ENCODE peak calls at places on chromosomes 13 and 19, in five cellular contexts. S is breast epithelium, W is uterus, K is tibial nerve, L is adrenal gland. I is an unnamed sample.

GRCh38 chr19:56987184-56987583 is 132.6 kb upstream of the USP29 start:
- DNase-seq in S (no peak), W (no peak), K (no peak), L (no peak), I (no peak)

GRCh38 chr19:45347570-45348366 is 7.2 kb downstream of the KLC3 start:
- DNase-seq in S (no peak), W (no peak), K (no peak), L (no peak), I (no peak)

GRCh38 chr19:2815191-2815614 is 4.5 kb upstream of the ZNF554 start:
- DNase-seq in S (no peak), W (no peak), K (no peak), L (no peak), I (no peak)

GRCh38 chr19:42074513-42075363 is 1.2 kb upstream of the ZNF574 start:
- DNase-seq in S (no peak), W (no peak), K (no peak), L (no peak), I (no peak)

GRCh38 chr13:75792526-75793187 is 156.5 kb downstream of the LMO7 start:
- DNase-seq in S (no peak), W (no peak), K (no peak), L (no peak), I (no peak)

GRCh38 chr13:86581711-86582110 is 782.5 kb upstream of the SLITRK6 start:
- DNase-seq in S (no peak), W (no peak), K (no peak), L (no peak), I (no peak)

GRCh38 chr13:30787747-30788535 is 52.6 kb downstream of the ALOX5AP start:
- DNase-seq in S (no peak), W (no peak), K (no peak), L (no peak), I (no peak)

GRCh38 chr19:21947775-21948174 is 63.0 kb downstream of the ZNF208 start:
- DNase-seq in S (no peak), W (no peak), K (no peak), L (no peak), I (no peak)

GRCh38 chr13:30934381-30934780 is 1.9 kb downstream of the TEX26 start:
- DNase-seq in S (no peak), W (no peak), K (no peak), L (no peak), I (no peak)

GRCh38 chr13:20161275-20161950 is 561 bp upstream of the GJA3 start:
- DNase-seq in S (no peak), W (no peak), K (no peak), L (no peak), I (peak; percentile 52)

GRCh38 chr19:48325265-48325910 is at the start of gene EMP3:
- DNase-seq in S (peak; percentile 74), W (peak; percentile 88), K (peak; percentile 69), L (peak; percentile 77), I (no peak)

GRCh38 chr13:111031531-111031961 is 83.6 kb upstream of the ARHGEF7 start:
- DNase-seq in S (no peak), W (no peak), K (no peak), L (no peak), I (no peak)

GRCh38 chr19:43290568-43291359 is 21.4 kb upstream of the PSG9 start:
- DNase-seq in S (no peak), W (no peak), K (no peak), L (no peak), I (no peak)

GRCh38 chr19:29771708-29772415 is 39.9 kb upstream of the CCNE1 start:
- DNase-seq in S (no peak), W (no peak), K (no peak), L (peak; percentile 69), I (no peak)

GRCh38 chr19:57830071-57830602 is at the start of gene ZNF587B:
- DNase-seq in S (peak; percentile 64), W (peak; percentile 63), K (no peak), L (no peak), I (no peak)

GRCh38 chr19:48169974-48170803 is at the start of the genes LIG1 and ZSWIM9:
- DNase-seq in S (peak; percentile 88), W (peak; percentile 93), K (peak; percentile 79), L (peak; percentile 92), I (peak; percentile 92)

GRCh38 chr19:848457-848921 is 3.6 kb upstream of the ELANE start:
- DNase-seq in S (no peak), W (no peak), K (no peak), L (no peak), I (no peak)

GRCh38 chr19:46124638-46125115 is at the start of gene IGFL3:
- DNase-seq in S (no peak), W (no peak), K (no peak), L (no peak), I (no peak)

GRCh38 chr19:30799854-30800755 is 427.9 kb downstream of the ZNF536 start:
- DNase-seq in S (no peak), W (no peak), K (no peak), L (peak; percentile 36), I (no peak)

GRCh38 chr13:100347941-100348340 is 240.6 kb downstream of the GGACT start:
- DNase-seq in S (no peak), W (no peak), K (no peak), L (no peak), I (no peak)

GRCh38 chr19:46624958-46625661 is at the start of gene PTGIR:
- DNase-seq in S (no peak), W (peak; percentile 88), K (peak; percentile 57), L (no peak), I (no peak)

GRCh38 chr19:41265376-41266153 is 1.4 kb downstream of the HNRNPUL1 start:
- DNase-seq in S (peak; percentile 55), W (no peak), K (no peak), L (peak; percentile 33), I (no peak)

GRCh38 chr19:48624791-48625723 is 5.8 kb downstream of the SPHK2 start:
- DNase-seq in S (no peak), W (no peak), K (no peak), L (no peak), I (peak; percentile 88)

GRCh38 chr19:50633973-50634372 is 5.7 kb downstream of the SYT3 start:
- DNase-seq in S (no peak), W (no peak), K (no peak), L (no peak), I (no peak)

GRCh38 chr19:50636317-50637085 is 3.2 kb downstream of the SYT3 start:
- DNase-seq in S (no peak), W (no peak), K (no peak), L (no peak), I (no peak)

GRCh38 chr19:50639121-50640112 is at the start of gene SYT3:
- DNase-seq in S (no peak), W (no peak), K (no peak), L (peak; percentile 40), I (no peak)

GRCh38 chr19:50640368-50640767 is 687 bp upstream of the SYT3 start:
- DNase-seq in S (no peak), W (no peak), K (no peak), L (no peak), I (no peak)

DNA sequence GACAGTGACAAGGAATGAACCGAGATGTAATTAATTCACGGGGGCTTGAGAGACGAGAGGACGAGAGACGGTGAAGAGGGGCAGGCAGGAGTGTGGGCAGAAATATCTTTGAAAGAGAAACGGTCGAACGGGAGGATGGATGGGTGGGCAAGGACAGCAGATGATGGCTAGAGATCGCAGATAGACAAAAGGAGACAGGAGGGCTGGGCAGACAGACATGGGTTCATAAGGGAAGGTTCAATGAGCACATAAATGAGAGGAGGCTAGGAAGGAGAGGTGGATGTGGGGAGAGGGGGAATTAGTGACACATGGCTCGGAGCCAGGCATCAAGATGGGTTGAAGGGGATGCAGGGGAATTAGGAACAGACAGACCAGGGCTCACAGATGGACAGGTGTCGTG is 1.1 kb downstream of the SYT3 start:
- DNase-seq in S (no peak), W (no peak), K (no peak), L (no peak), I (no peak)
- H3K27me3 ChIP-seq in S (peaks cover 3% of the 10 kb centered on the region), W (no peaks in the 10 kb centered on the region), K (peaks cover 61% of the 10 kb centered on the region), L (peaks cover 5% of the 10 kb centered on the region), I (no peaks in the 10 kb centered on the region)

GRCh38 chr13:98222816-98223215 is 45.7 kb upstream of the RNF113B start:
- DNase-seq in S (no peak), W (no peak), K (no peak), L (no peak), I (no peak)
- H3K4me1 ChIP-seq in S (no peaks in the 10 kb centered on the region), W (no peaks in the 10 kb centered on the region), K (no peaks in the 10 kb centered on the region), L (peaks cover 22% of the 10 kb centered on the region), I (peaks cover 21% of the 10 kb centered on the region)

GRCh38 chr19:6754136-6754535 is 13.1 kb downstream of the SH2D3A start:
- DNase-seq in S (no peak), W (no peak), K (no peak), L (no peak), I (no peak)

GRCh38 chr19:6754653-6755463 is 12.4 kb downstream of the SH2D3A start:
- DNase-seq in S (no peak), W (no peak), K (no peak), L (peak; percentile 23), I (no peak)

GRCh38 chr19:6751189-6751588 is 11.7 kb downstream of the TRIP10 start:
- DNase-seq in S (no peak), W (no peak), K (no peak), L (no peak), I (no peak)

GRCh38 chr19:6752257-6753177 is 13.0 kb downstream of the TRIP10 start:
- DNase-seq in S (no peak), W (no peak), K (no peak), L (peak; percentile 34), I (no peak)

GRCh38 chr19:6753178-6754031 is 13.8 kb downstream of the SH2D3A start:
- DNase-seq in S (no peak), W (peak; percentile 83), K (peak; percentile 70), L (peak; percentile 78), I (no peak)
- TF ChIP-seq POLR2A in S (no peak), W (no peak), K (no peak), L (peak; percentile 37), I (no peak)

DNA sequence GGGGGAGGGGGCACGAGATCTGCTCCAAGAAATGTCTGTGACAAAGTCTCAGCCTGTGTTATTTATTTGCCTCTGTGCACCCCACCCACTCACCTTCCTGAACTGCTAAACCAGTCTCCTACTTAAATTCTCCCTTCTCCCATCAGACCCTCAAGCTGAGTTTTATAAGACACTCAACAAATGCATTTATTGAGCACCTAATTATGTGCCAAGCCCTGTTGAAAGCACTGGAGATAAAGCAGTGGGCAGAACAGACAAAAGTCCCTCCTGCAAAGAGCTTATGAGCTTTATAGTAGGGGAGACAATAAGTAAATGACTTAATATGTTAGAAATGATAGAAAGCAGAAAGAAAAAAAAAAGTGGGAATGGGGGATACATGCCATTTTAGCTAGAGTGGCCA is 3.4 kb upstream of the FAM98C start:
- DNase-seq in S (no peak), W (no peak), K (no peak), L (no peak), I (no peak)
- H3K27me3 ChIP-seq in S (peaks cover 5% of the 10 kb centered on the region), W (no peaks in the 10 kb centered on the region), K (peaks cover 73% of the 10 kb centered on the region), L (peaks cover 34% of the 10 kb centered on the region), I (no peaks in the 10 kb centered on the region)

I was measured in vagina.